ENCODE peak calls at places on chromosome 3, in five cellular contexts. M is ovary, Q is SK-N-SH, C is sigmoid colon, D is mammary epithelial cell. K is an unnamed sample.

GRCh38 chr3:186722457-186722856 is 5.3 kb downstream of the KNG1 start:
- DNase-seq in M (no peak), Q (peak; percentile 18), C (no peak), D (no peak), K (peak; percentile 17)

GRCh38 chr3:192106528-192106927 is 620.8 kb downstream of the FGF12 start:
- DNase-seq in M (no peak), Q (no peak), C (no peak), D (no peak), K (peak; percentile 37)

GRCh38 chr3:177427096-177427495 is 229.8 kb upstream of the TBL1XR1 start:
- DNase-seq in M (no peak), Q (no peak), C (no peak), D (no peak), K (no peak)

GRCh38 chr3:152497457-152497856 is 228.7 kb downstream of the MBNL1 start:
- DNase-seq in M (no peak), Q (no peak), C (no peak), D (no peak), K (no peak)

GRCh38 chr3:48125026-48125704 is 63.1 kb downstream of the CDC25A start:
- DNase-seq in M (peak; percentile 61), Q (no peak), C (no peak), D (peak; percentile 53), K (no peak)

GRCh38 chr3:142998439-142998838 is 2.9 kb upstream of the U2SURP start:
- DNase-seq in M (no peak), Q (no peak), C (no peak), D (no peak), K (no peak)

GRCh38 chr3:175266993-175267960 is 408.1 kb downstream of the NAALADL2 start:
- DNase-seq in M (no peak), Q (no peak), C (no peak), D (peak; percentile 52), K (no peak)

GRCh38 chr3:35383719-35384555 is 255.4 kb upstream of the ARPP21 start:
- DNase-seq in M (no peak), Q (peak; percentile 4), C (no peak), D (no peak), K (peak; percentile 39)

GRCh38 chr3:194351080-194351672 is at the start of gene CPN2:
- DNase-seq in M (no peak), Q (no peak), C (no peak), D (no peak), K (no peak)

GRCh38 chr3:197151562-197151961 is 121.9 kb upstream of the MELTF start:
- DNase-seq in M (no peak), Q (no peak), C (no peak), D (peak; percentile 62), K (peak; percentile 6)

GRCh38 chr3:43477600-43477999 is 144.2 kb downstream of the ANO10 start:
- DNase-seq in M (no peak), Q (no peak), C (no peak), D (no peak), K (no peak)
- H3K27ac ChIP-seq in M (no peak overlapping the region), Q (no peak overlapping the region), C (no peak overlapping the region), D (no peak overlapping the region), K (no peak overlapping the region)

DNA sequence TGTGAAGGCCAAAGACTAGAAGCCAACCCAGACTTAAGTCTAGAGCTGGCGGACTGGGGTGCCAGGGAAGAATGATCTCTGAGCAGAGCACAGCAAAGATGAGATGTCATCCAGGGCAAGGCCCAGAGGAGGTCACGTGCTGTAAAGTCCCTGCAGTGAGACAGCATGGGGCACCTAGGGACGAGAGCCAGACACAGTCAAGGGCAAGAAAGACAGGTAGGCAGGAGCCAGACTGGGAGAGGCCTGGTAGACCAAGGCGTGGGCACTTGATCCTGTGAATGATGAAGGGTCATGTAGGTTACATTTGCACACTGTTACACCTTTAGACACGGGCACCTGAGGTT is 379.7 kb upstream of the PROK2 start:
- DNase-seq in M (no peak), Q (no peak), C (no peak), D (no peak), K (no peak)
- TF ChIP-seq CTCF in M (no peak), Q (no peak), C (no peak), D (no peak), K (no peak)

GRCh38 chr3:44974406-44974805 is 1.6 kb downstream of the ZDHHC3 start:
- DNase-seq in M (no peak), Q (no peak), C (no peak), D (no peak), K (no peak)
- H3K27ac ChIP-seq in M (no peak overlapping the region), Q (no peak overlapping the region), C (no peak overlapping the region), D (peak overlapping the region; percentile 85), K (no peak overlapping the region)

DNA sequence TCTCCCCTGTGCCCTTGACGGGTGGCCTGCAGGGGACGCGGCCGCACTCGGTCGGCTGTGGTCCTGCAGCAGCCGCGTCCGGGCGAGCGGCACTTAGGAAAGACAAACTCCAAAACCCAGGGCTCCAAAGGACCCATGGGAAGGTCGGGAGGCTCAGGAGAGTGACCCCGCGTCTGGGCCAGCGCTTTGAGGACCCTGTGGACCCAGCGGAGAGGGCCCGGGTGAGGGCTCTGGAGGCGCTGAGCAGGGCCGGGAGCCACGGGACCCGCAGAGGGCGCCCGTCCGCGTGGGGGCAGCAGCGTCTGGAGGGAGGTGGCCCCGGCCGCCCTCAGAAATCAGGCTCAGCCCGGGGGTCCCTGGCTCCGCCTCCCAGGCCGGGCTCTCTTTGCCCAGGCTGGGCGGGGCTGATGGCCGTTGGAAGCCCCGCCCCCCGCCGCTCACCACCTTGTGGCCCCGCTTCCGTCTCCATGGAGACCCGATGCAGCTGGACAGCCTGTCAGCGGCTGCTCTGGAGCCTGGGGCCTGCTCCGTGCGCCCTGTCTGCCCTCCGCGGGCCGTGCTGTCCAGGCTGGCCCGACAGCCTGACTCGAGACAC is 34.6 kb upstream of the RPL32 start:
- DNase-seq in M (peak; percentile 66), Q (peak; percentile 93), C (no peak), D (no peak), K (no peak)
- TF ChIP-seq CTCF in M (no peak), Q (no peak), C (no peak), D (no peak), K (no peak)

GRCh38 chr3:9606108-9606507 is 43.2 kb upstream of the MTMR14 start:
- DNase-seq in M (no peak), Q (no peak), C (no peak), D (no peak), K (no peak)

GRCh38 chr3:9602620-9603019 is 46.7 kb upstream of the MTMR14 start:
- DNase-seq in M (no peak), Q (no peak), C (no peak), D (no peak), K (no peak)

GRCh38 chr3:9598783-9599387 is 45.3 kb upstream of the LHFPL4 start:
- DNase-seq in M (no peak), Q (no peak), C (no peak), D (no peak), K (no peak)

GRCh38 chr3:9595877-9596276 is 42.3 kb upstream of the LHFPL4 start:
- DNase-seq in M (no peak), Q (no peak), C (no peak), D (no peak), K (no peak)

GRCh38 chr3:9600597-9600996 is 47.0 kb upstream of the LHFPL4 start:
- DNase-seq in M (peak; percentile 9), Q (peak; percentile 73), C (no peak), D (no peak), K (no peak)
- H3K27ac ChIP-seq in M (no peak overlapping the region), Q (no peak overlapping the region), C (no peak overlapping the region), D (no peak overlapping the region), K (no peak overlapping the region)

DNA sequence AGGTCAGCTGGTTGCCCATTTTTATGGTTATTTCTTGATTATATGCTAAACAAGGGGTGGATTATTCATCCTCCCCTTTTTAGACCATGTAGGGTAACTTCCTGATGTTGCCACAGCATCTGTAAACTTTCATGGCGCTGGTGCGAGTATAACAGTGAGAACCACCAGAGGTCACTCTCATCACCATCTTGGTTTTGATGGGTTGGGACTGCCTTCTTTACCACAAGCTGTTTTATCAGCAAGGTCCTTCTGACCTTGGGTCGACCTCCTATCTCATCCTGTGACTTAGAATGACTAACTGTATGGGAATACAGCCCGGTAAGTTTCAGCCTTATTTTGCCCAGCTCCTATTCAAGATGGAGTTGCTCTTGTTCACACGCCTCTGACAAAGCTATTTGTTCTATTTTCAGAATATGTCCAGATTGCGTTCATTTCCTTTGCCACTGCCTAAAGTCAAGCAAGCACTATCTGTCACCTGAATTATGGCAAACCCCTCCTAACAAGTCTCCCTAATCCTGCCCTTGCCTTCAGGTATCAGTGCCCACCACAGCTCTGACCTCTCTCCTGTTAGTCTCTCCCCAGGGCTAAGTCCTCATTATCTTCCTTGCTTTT is 308.5 kb downstream of the ROBO2 start:
- DNase-seq in M (no peak), Q (peak; percentile 1), C (no peak), D (no peak), K (peak; percentile 22)
- TF ChIP-seq CTCF in M (no peak), Q (peak; percentile 59), C (no peak), D (no peak), K (peak; percentile 55)

DNA sequence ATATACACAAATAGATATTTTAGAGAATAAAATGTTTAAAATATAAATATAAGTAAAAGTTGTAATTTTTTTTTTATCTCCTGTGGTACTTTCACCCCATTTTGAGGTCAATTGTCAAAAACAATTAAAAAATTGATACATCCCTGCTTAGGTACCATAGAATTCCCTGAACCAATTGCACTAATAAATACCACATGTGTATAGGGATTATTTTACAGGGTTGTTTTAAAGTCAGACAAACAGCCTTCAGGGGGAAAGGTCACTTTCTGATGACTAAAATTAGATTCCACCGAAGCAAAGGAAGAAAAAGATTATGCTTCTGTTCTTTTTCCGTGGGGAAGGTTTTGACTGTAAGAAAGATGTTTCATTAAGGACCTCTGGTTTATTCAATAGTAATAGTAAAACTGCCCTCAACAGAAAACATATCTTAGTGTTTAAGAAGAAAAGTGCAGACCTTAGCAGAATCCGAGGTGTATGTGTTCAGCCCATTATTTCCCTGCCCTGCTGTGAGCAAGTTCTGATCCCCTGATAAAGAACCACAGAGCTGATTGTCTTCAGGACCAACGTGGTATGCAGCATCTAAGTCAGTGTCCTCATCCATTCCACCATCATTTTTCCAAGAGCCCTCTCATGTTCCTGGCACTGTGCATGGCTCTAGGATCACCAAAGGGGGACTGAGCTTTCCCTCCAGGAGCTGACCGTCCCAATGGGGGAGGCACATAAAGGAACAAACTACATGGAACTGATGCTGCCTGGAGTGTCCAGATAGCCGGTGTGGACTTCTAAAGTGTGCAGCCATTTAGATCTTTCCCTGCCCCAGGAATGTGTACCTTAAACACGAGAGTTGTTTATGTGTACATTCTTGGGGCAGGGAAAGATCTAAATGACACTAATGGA is 132.8 kb upstream of the IL12A start:
- DNase-seq in M (no peak), Q (peak; percentile 54), C (no peak), D (no peak), K (no peak)
- H3K27ac ChIP-seq in M (no peak overlapping the region), Q (peak overlapping the region; percentile 93), C (peak overlapping the region; percentile 95), D (no peak overlapping the region), K (no peak overlapping the region)

K was measured in WERI-Rb-1.